ENCODE peak calls at places on chromosomes 6 and 20, in four cellular contexts. N is fibroblast of lung, I is bronchial epithelial cell, C is kidney epithelial cell. K is an unnamed sample.

GRCh38 chr6:19408331-19408730 is 428.8 kb upstream of the ID4 start:
- DNase-seq in N (peak; percentile 25), I (no peak), C (no peak), K (no peak)

GRCh38 chr6:112289039-112289566 is 34.7 kb upstream of the LAMA4 start:
- DNase-seq in N (peak; percentile 98), I (no peak), C (no peak), K (no peak)

GRCh38 chr6:30112402-30113376 is at the start of gene TRIM31:
- DNase-seq in N (no peak), I (no peak), C (no peak), K (no peak)

GRCh38 chr6:76876922-76877553 is 586.3 kb downstream of the HTR1B start:
- DNase-seq in N (peak; percentile 6), I (peak; percentile 59), C (peak; percentile 19), K (peak; percentile 7)

GRCh38 chr6:121666809-121667208 is 231.4 kb downstream of the GJA1 start:
- DNase-seq in N (peak; percentile 92), I (peak; percentile 86), C (peak; percentile 61), K (peak; percentile 29)

GRCh38 chr6:6494677-6495076 is 93.8 kb upstream of the LY86 start:
- DNase-seq in N (no peak), I (peak; percentile 69), C (no peak), K (no peak)

GRCh38 chr6:37096025-37096424 is 73.9 kb upstream of the PIM1 start:
- DNase-seq in N (no peak), I (no peak), C (no peak), K (no peak)

GRCh38 chr6:38656896-38657295 is 17.2 kb upstream of the BTBD9 start:
- DNase-seq in N (no peak), I (no peak), C (no peak), K (no peak)

GRCh38 chr6:46815130-46815529 is 21.9 kb downstream of the MEP1A start:
- DNase-seq in N (no peak), I (peak; percentile 94), C (no peak), K (no peak)

GRCh38 chr20:63704749-63705117 is 3.0 kb downstream of the ARFRP1 start:
- DNase-seq in N (no peak), I (no peak), C (no peak), K (no peak)

GRCh38 chr6:91094806-91095475 is 508.1 kb upstream of the MAP3K7 start:
- DNase-seq in N (no peak), I (no peak), C (no peak), K (no peak)

GRCh38 chr6:13733178-13733851 is 21.7 kb upstream of the RANBP9 start:
- DNase-seq in N (peak; percentile 95), I (peak; percentile 64), C (peak; percentile 31), K (peak; percentile 66)

GRCh38 chr6:22737331-22737730 is 168.0 kb downstream of the HDGFL1 start:
- DNase-seq in N (peak; percentile 70), I (peak; percentile 29), C (no peak), K (peak; percentile 27)

GRCh38 chr6:138722425-138723371 is 50.9 kb upstream of the CCDC28A start:
- DNase-seq in N (peak; percentile 20), I (peak; percentile 22), C (no peak), K (no peak)

GRCh38 chr6:109349419-109349987 is 32.8 kb downstream of the CD164 start:
- DNase-seq in N (peak; percentile 83), I (peak; percentile 95), C (peak; percentile 18), K (no peak)

GRCh38 chr20:1800777-1801176 is 94.4 kb upstream of the SIRPA start:
- DNase-seq in N (peak; percentile 65), I (peak; percentile 50), C (no peak), K (no peak)

GRCh38 chr6:166728884-166729530 is 102.0 kb upstream of the RPS6KA2 start:
- DNase-seq in N (no peak), I (no peak), C (no peak), K (no peak)

GRCh38 chr20:3995067-3995748 is 20.1 kb downstream of the RNF24 start:
- DNase-seq in N (no peak), I (peak; percentile 57), C (no peak), K (no peak)

GRCh38 chr20:3818155-3819151 is 1.9 kb upstream of the AP5S1 start:
- DNase-seq in N (peak; percentile 82), I (peak; percentile 63), C (no peak), K (no peak)

GRCh38 chr6:43428112-43428570 is 800 bp downstream of the ABCC10 start:
- DNase-seq in N (no peak), I (no peak), C (no peak), K (no peak)

GRCh38 chr6:13534536-13534935 is 39.9 kb upstream of the SIRT5 start:
- DNase-seq in N (no peak), I (no peak), C (no peak), K (no peak)

GRCh38 chr20:44805991-44806729 is 4.2 kb downstream of the RIMS4 start:
- DNase-seq in N (peak; percentile 93), I (no peak), C (no peak), K (no peak)

GRCh38 chr6:157989541-157990289 is 8.1 kb downstream of the SYNJ2 start:
- DNase-seq in N (peak; percentile 69), I (peak; percentile 38), C (no peak), K (no peak)

GRCh38 chr20:43361526-43361925 is 96.2 kb upstream of the SRSF6 start:
- DNase-seq in N (no peak), I (no peak), C (no peak), K (no peak)

GRCh38 chr6:88573561-88573960 is 389.9 kb downstream of the RNGTT start:
- DNase-seq in N (no peak), I (no peak), C (no peak), K (no peak)

GRCh38 chr6:168377481-168377850 is 57.9 kb upstream of the DACT2 start:
- DNase-seq in N (no peak), I (no peak), C (no peak), K (no peak)

GRCh38 chr6:1436334-1437306 is 47.2 kb downstream of the FOXF2 start:
- DNase-seq in N (peak; percentile 77), I (peak; percentile 61), C (no peak), K (peak; percentile 19)

GRCh38 chr6:17589402-17590116 is 10.5 kb upstream of the FAM8A1 start:
- DNase-seq in N (peak; percentile 66), I (peak; percentile 96), C (peak; percentile 93), K (peak; percentile 82)

GRCh38 chr6:1378224-1379025 is 11.0 kb upstream of the FOXF2 start:
- DNase-seq in N (no peak), I (no peak), C (no peak), K (no peak)

GRCh38 chr6:117404548-117404947 is 21.2 kb downstream of the ROS1 start:
- DNase-seq in N (peak; percentile 19), I (peak; percentile 25), C (no peak), K (no peak)

GRCh38 chr20:59324441-59324840 is 24.0 kb downstream of the EDN3 start:
- DNase-seq in N (no peak), I (no peak), C (no peak), K (no peak)

GRCh38 chr6:7424967-7425807 is 35.6 kb downstream of the RIOK1 start:
- DNase-seq in N (peak; percentile 23), I (peak; percentile 94), C (no peak), K (peak; percentile 16)

GRCh38 chr20:4068708-4069107 is 53.4 kb upstream of the RNF24 start:
- DNase-seq in N (no peak), I (peak; percentile 81), C (no peak), K (no peak)

GRCh38 chr20:51966296-51966971 is 164.1 kb upstream of the SALL4 start:
- DNase-seq in N (peak; percentile 78), I (peak; percentile 70), C (peak; percentile 38), K (no peak)

GRCh38 chr6:156396068-156396771 is 381.0 kb upstream of the ARID1B start:
- DNase-seq in N (no peak), I (no peak), C (no peak), K (no peak)
- H3K4me3 ChIP-seq in N (no peak overlapping the region), I (no peak overlapping the region), C (no peak overlapping the region), K (no peak overlapping the region)

GRCh38 chr20:57693002-57693582 is 16.7 kb downstream of the PMEPA1 start:
- DNase-seq in N (no peak), I (peak; percentile 97), C (peak; percentile 84), K (no peak)
- TF ChIP-seq CTCF in N (no peak), I (peak; percentile 68), C (peak; percentile 60), K (peak; percentile 55)

DNA sequence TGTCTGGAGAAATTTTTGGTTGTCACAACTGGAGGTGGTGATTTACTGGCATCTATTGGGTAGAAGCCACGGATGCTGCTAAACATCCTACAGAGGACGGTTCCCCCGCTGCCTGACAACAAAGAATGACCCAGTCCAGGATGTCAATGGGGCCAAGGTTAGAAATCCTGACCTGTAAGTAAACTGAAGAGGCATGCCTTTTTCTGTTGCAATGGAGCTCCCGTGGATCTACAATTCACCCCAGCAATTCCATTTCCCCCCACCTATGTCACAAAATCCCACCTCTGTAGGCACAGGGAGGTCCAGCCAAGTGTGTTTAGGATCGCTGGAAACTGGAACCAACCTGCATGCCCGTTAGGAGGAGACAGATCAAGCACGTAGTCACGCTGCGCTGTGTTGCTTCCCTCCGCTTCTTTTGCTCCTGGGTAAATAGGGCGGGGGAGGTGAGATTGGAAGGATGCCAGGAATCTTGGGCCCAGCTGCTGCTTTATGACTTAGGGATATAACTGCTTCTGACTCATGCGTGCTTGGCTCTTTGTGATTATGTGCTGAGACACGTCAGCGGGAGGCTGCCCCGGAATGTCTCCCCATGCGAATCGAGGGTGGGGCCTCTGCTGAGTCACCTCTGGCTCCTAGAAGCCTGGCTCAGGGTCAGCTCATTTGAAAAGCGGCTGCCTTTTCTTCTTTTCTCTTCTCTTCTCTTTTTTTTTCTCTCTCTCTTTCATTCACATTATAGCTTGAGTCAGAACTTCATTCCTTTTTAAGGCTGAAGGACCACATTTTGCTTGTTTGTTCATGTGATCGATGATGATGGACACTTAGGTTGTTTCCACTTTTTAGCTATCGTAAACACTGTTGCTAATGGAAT is 12.4 kb upstream of the PEDS1 start:
- DNase-seq in N (peak; percentile 100), I (peak; percentile 100), C (peak; percentile 100), K (peak; percentile 99)
- H3K4me3 ChIP-seq in N (peak overlapping the region; percentile 29), I (no peak overlapping the region), C (peak overlapping the region; percentile 32), K (peak overlapping the region; percentile 45)

GRCh38 chr6:164106345-164106769 is 691.8 kb downstream of the QKI start:
- DNase-seq in N (no peak), I (no peak), C (no peak), K (no peak)
- TF ChIP-seq CTCF in N (no peak), I (no peak), C (peak; percentile 46), K (peak; percentile 56)

GRCh38 chr20:48094944-48095343 is 309.7 kb upstream of the SULF2 start:
- DNase-seq in N (no peak), I (no peak), C (no peak), K (no peak)

GRCh38 chr20:48090784-48091183 is 305.5 kb upstream of the SULF2 start:
- DNase-seq in N (no peak), I (no peak), C (no peak), K (no peak)

GRCh38 chr20:48090314-48090713 is 305.0 kb upstream of the SULF2 start:
- DNase-seq in N (no peak), I (no peak), C (no peak), K (no peak)

GRCh38 chr20:48094196-48094749 is 309.0 kb upstream of the SULF2 start:
- DNase-seq in N (no peak), I (no peak), C (no peak), K (no peak)

GRCh38 chr20:48092596-48093280 is 307.5 kb upstream of the SULF2 start:
- DNase-seq in N (no peak), I (no peak), C (no peak), K (no peak)
- H3K4me3 ChIP-seq in N (no peak overlapping the region), I (no peak overlapping the region), C (no peak overlapping the region), K (no peak overlapping the region)

GRCh38 chr6:169639653-169640278 is 62.1 kb downstream of the WDR27 start:
- DNase-seq in N (no peak), I (no peak), C (no peak), K (no peak)
- TF ChIP-seq CTCF in N (no peak), I (no peak), C (no peak), K (no peak)

K was measured in epithelial cell of proximal tubule.